ENCODE peak calls at places on chromosomes 11 and 22, in nine cellular contexts. A is pancreas; S is CD4-positive, CD25-positive, alpha-beta regulatory T cell; P is fibroblast of lung; D is CD8-positive, alpha-beta memory T cell; N is vagina; J is A549; L is stomach; E is heart right ventricle. Z is an unnamed sample. For H3K4me1, the result is how much of the 10 kb centered on the place peaks cover.

GRCh38 chr11:866481-866880 is 23.8 kb downstream of the TSPAN4 start:
- DNase-seq in N (no peak), E (no peak), A (no peak), S (no peak), D (no peak), J (no peak), L (no peak), P (no peak), Z (no peak)

GRCh38 chr11:7506243-7506642 is 7.6 kb upstream of the PPFIBP2 start:
- DNase-seq in S (no peak), A (no peak), N (no peak), E (no peak), P (no peak), D (no peak), L (no peak), J (no peak), Z (no peak)

GRCh38 chr22:49448546-49448945 is 379.1 kb downstream of the BRD1 start:
- DNase-seq in A (no peak), N (no peak), S (no peak), E (no peak), J (no peak), L (no peak), P (no peak), D (no peak), Z (no peak)

GRCh38 chr11:132125855-132126841 is 755.7 kb downstream of the NTM start:
- DNase-seq in P (peak), J (no peak), A (peak), L (no peak), S (peak), D (no peak), E (no peak), N (no peak), Z (no peak)

GRCh38 chr11:96680515-96680914 is 290.7 kb downstream of the JRKL start:
- DNase-seq in S (no peak), N (no peak), P (no peak), J (no peak), D (no peak), A (no peak), L (no peak), E (no peak), Z (no peak)

GRCh38 chr22:44926124-44926475 is 83.7 kb downstream of the PHF21B start:
- DNase-seq in N (no peak), E (no peak), A (no peak), L (no peak), D (no peak), P (no peak), S (no peak), J (no peak), Z (no peak)

GRCh38 chr11:64239662-64240466 is 1.0 kb upstream of the FKBP2 start:
- DNase-seq in L (no peak), N (no peak), A (no peak), P (no peak), E (no peak), S (no peak), J (no peak), D (no peak), Z (no peak)

GRCh38 chr11:126284829-126285228 is 1.9 kb downstream of the TIRAP start:
- DNase-seq in A (peak), D (peak), N (no peak), L (peak), E (no peak), J (peak), P (peak), S (peak), Z (peak)

GRCh38 chr11:1167256-1167655 is 9.5 kb downstream of the MUC5AC start:
- DNase-seq in J (no peak), N (no peak), D (no peak), S (no peak), E (no peak), L (no peak), P (no peak), A (no peak), Z (no peak)

GRCh38 chr22:20636945-20637344 is 129.5 kb downstream of the MED15 start:
- DNase-seq in J (no peak), A (no peak), N (no peak), L (no peak), S (no peak), E (no peak), P (no peak), D (no peak), Z (no peak)

GRCh38 chr22:30290679-30291333 is 1.5 kb upstream of the CASTOR1 start:
- DNase-seq in D (no peak), N (peak), E (peak), S (no peak), J (no peak), A (peak), L (peak), P (peak), Z (peak)

GRCh38 chr11:91630916-91631673 is 593.5 kb upstream of the FAT3 start:
- DNase-seq in N (no peak), S (no peak), P (no peak), A (no peak), L (no peak), J (peak), D (no peak), E (no peak), Z (no peak)

GRCh38 chr22:25172153-25172552 is 27.5 kb upstream of the CRYBB3 start:
- DNase-seq in A (no peak), P (no peak), E (no peak), N (no peak), J (peak), S (peak), D (no peak), L (peak), Z (peak)

GRCh38 chr11:126355926-126356897 is 726 bp downstream of the ST3GAL4 start:
- DNase-seq in D (no peak), J (no peak), E (peak), A (peak), P (peak), N (peak), L (no peak), S (no peak), Z (peak)

GRCh38 chr11:44286268-44286880 is 23.6 kb downstream of the ALX4 start:
- DNase-seq in N (no peak), D (peak), E (peak), A (peak), P (peak), L (peak), J (peak), S (peak), Z (peak)

GRCh38 chr11:2768471-2769408 is 68.9 kb upstream of the KCNQ1OT1 start:
- DNase-seq in A (peak), S (no peak), L (peak), E (no peak), P (peak), N (peak), D (no peak), J (peak), Z (peak)

GRCh38 chr11:30908272-30908671 is 322.1 kb upstream of the MPPED2 start:
- DNase-seq in A (no peak), E (no peak), N (no peak), S (no peak), L (no peak), P (no peak), J (no peak), D (no peak), Z (no peak)

GRCh38 chr11:5237384-5237783 is 3.1 kb upstream of the HBD start:
- DNase-seq in D (no peak), L (no peak), E (no peak), P (no peak), N (no peak), S (no peak), J (no peak), A (no peak), Z (no peak)

GRCh38 chr11:133821776-133822175 is 23.5 kb downstream of the SPATA19 start:
- DNase-seq in D (no peak), P (peak), A (peak), L (peak), N (no peak), S (no peak), J (peak), E (peak), Z (peak)

DNA sequence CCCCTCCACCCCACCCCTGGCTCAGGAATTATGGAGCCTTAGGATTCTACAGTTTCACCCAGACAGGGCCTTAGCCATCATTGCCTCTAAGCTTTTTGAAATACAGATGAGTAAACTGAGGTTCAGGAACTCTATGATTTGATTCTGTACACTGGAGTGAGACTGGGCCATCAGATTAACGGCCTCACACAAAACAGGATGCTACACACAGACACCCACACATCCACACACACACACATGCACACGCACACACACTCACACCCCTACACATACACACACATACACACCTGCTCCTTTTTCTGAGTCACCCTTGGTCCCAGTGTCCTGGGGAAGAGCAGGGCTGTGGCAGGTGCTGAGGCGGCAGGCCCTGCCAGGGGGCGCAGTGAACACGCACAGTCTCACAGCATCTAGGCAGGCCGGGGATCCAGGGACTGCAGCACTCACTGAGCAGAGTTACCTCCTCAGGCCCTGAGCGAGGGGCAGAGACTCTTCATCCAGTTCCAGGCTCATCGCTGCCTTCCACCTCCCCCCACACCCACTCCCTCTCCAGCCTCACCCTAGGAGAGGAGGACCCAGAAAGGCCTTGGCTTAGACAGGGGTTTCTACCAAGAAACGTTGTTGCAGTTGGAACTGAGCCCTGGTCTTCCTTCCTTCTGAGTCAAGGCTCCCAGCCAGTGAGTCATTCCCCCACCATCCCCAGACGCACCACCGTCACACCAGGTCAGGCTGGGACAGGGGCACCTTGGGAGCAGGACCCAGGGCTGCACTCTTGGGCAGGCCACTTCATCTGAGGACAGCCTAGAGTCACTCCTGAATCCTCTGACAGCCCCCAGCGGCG is 89.8 kb upstream of the PARVA start:
- DNase-seq in N (peak), L (peak), D (no peak), E (peak), A (no peak), S (no peak), J (peak), P (peak), Z (peak)
- H3K4me1 ChIP-seq in N (under half), L (under half), D (under half), E (under half), A (under half), S (under half), J (under half), P (under half), Z (under half)

GRCh38 chr22:35893698-35894097 is 134.9 kb downstream of the RBFOX2 start:
- DNase-seq in A (no peak), N (no peak), E (no peak), P (no peak), D (no peak), S (no peak), L (no peak), J (no peak), Z (no peak)
- H3K27ac ChIP-seq in A (no peak), N (peak), E (peak), P (no peak), D (no peak), S (no peak), L (peak), J (no peak), Z (no peak)

GRCh38 chr22:27751277-27752070 is 50.1 kb downstream of the MN1 start:
- DNase-seq in N (no peak), P (no peak), D (no peak), E (no peak), A (no peak), S (no peak), L (no peak), J (no peak), Z (no peak)
- H3K4me1 ChIP-seq in N (half or more), P (under half), D (under half), E (under half), A (under half), S (under half), L (under half), J (under half), Z (under half)

GRCh38 chr11:130155106-130155505 is 4.5 kb upstream of the ST14 start:
- DNase-seq in N (no peak), L (no peak), A (no peak), S (no peak), P (no peak), E (no peak), J (no peak), D (no peak), Z (no peak)
- H3K27ac ChIP-seq in N (no peak), L (no peak), A (no peak), S (no peak), P (no peak), E (no peak), J (no peak), D (no peak), Z (no peak)

Z was measured in colonic mucosa.